ENCODE peak calls at places on chromosomes 5 and 9, in four cellular contexts. H, E, C and Q are unnamed samples.

GRCh38 chr5:159133041-159133741 is 33.5 kb upstream of the EBF1 start:
- DNase-seq in H (no peak), E (no peak), C (peak), Q (peak)

GRCh38 chr5:160643588-160643987 is 208.4 kb downstream of the ATP10B start:
- DNase-seq in H (no peak), E (no peak), C (no peak), Q (no peak)

GRCh38 chr5:160843240-160843639 is 8.8 kb downstream of the ATP10B start:
- DNase-seq in H (no peak), E (no peak), C (no peak), Q (no peak)

GRCh38 chr5:140342287-140342686 is 4.1 kb downstream of the HBEGF start:
- DNase-seq in H (no peak), E (no peak), C (no peak), Q (no peak)

GRCh38 chr5:133230823-133231578 is 179.2 kb downstream of the HSPA4 start:
- DNase-seq in H (peak), E (no peak), C (no peak), Q (no peak)

GRCh38 chr9:92725266-92725545 is 39.4 kb downstream of the BICD2 start:
- DNase-seq in H (no peak), E (peak), C (no peak), Q (no peak)

GRCh38 chr9:86921141-86921868 is 26.0 kb downstream of the GAS1 start:
- DNase-seq in H (no peak), E (no peak), C (no peak), Q (no peak)

GRCh38 chr5:124544366-124545055 is 201.9 kb downstream of the ZNF608 start:
- DNase-seq in H (no peak), E (no peak), C (no peak), Q (no peak)

GRCh38 chr9:113999256-114000062 is 78.6 kb downstream of the AMBP start:
- DNase-seq in H (no peak), E (peak), C (no peak), Q (peak)

GRCh38 chr9:80650964-80651555 is 1038.3 kb downstream of the TLE1 start:
- DNase-seq in H (no peak), E (no peak), C (peak), Q (no peak)

GRCh38 chr5:43772601-43773031 is 169.6 kb downstream of the NNT start:
- DNase-seq in H (no peak), E (no peak), C (peak), Q (no peak)

GRCh38 chr5:53063176-53063575 is 46.4 kb downstream of the MOCS2 start:
- DNase-seq in H (no peak), E (no peak), C (peak), Q (no peak)

DNA sequence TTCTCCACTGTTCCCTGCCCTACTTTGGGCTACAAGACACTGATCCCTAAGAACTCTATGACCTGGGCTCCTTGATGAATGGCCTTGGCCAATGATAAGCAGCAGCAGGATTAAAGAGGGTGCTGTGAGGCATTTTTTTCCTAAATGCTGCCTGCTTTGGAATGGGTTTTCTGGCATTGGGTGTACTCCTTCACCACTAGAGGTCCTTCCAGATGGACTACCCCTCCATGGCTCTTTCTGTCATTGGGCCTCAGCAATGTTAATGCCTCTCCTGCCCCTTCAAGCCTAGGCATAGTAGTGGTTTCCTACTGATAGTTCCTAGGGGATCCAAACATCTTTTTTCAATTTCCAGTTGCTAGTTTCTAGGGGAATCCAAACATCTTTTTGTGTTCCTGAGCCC is 319.3 kb upstream of the RPS23 start:
- DNase-seq in H (no peak), E (no peak), C (no peak), Q (no peak)
- TF ChIP-seq CTCF in H (no peak), E (no peak), C (no peak), Q (no peak)

GRCh38 chr5:178786424-178786823 is 56.0 kb upstream of the ZNF354A start:
- DNase-seq in H (no peak), E (no peak), C (no peak), Q (no peak)
- H3K27ac ChIP-seq in H (no peak), E (no peak), C (no peak), Q (no peak)

DNA sequence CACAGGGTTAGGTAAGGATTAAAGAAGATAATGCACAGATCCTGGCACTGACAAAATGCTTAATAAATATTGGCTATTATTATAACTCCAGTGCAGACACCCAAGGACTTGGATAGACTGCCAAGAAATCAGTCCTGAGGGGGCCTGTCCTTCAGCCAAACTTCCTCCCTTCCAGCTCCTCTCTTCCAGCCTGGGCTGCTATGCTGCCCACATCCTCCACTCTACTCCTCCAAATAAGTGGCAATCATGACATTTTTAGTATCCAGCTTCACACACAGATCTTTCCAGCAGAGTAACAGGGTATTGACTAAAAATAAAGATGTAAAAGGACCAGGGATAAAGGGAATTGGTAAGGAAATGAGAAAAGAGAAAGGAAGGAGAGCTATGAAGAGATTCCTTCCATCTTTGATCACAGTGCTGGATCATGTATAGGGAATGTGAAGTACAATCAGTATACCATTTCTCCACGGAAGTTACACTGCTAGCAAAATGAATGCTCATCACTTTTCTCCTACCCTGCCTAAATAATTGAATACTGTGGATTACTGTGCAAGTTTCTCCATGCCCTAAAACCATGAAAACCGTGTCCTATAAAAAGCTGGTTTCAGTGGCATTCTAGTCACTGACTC is 136.0 kb upstream of the OSMR start:
- DNase-seq in H (no peak), E (no peak), C (no peak), Q (no peak)
- TF ChIP-seq CTCF in H (no peak), E (no peak), C (no peak), Q (no peak)

GRCh38 chr5:129902806-129903205 is 1.5 kb upstream of the CHSY3 start:
- DNase-seq in H (no peak), E (no peak), C (no peak), Q (no peak)

GRCh38 chr5:129905467-129906176 is 1.4 kb downstream of the CHSY3 start:
- DNase-seq in H (no peak), E (no peak), C (peak), Q (no peak)

GRCh38 chr5:129904102-129904666 is at the start of gene CHSY3:
- DNase-seq in H (peak), E (peak), C (peak), Q (peak)

GRCh38 chr5:129904667-129905466 is 602 bp downstream of the CHSY3 start:
- DNase-seq in H (no peak), E (peak), C (no peak), Q (no peak)

DNA sequence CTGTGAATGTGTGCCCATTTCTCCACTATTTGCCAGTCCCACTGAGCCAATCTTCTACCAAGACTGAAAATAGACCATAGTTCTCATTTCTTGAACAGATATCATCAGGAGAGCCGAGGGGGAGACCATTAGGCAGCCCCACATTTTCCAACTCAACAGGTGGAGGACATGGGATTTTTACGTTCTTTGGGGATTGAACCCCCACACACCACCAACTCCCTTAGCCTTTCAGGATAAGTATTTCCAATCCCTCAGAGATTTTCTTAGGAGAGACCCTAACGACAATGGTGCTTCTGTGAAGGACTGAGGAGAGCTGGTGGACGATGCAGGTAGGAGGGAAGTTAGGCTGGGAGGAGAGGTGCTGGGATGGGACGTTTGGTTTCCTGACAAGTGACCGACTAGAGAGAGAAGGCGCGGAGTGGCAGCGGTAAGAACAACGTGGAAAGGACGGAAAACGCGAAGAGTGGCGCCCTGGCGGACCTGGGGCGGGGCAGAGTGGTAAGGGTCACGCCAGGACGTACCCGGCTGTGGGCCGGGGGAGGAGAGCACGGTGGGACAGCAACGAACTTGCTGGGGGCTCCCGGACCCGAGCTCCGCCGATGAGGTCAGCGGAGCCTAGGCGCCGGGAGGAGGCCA is 681 bp upstream of the CHSY3 start:
- DNase-seq in H (no peak), E (no peak), C (no peak), Q (peak)
- H3K27ac ChIP-seq in H (peak), E (no peak), C (no peak), Q (peak)

DNA sequence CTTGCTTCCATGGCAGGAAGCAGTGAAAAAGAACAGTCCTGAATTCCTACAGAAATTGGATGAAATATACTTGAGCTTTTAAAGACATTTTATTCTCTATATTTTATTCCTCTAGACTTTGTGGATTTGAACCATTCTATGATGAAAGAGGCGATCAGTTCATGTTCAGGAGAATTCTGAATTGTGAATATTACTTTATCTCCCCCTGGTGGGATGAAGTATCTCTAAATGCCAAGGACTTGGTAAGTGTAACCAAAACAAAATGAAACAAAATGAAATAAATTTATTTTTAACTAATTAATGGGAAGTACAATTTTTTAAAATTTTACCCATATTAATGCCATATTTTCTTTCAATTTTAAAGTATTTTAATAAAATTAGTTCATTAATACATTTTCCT is 34.1 kb downstream of the STARD4 start:
- DNase-seq in H (no peak), E (no peak), C (no peak), Q (no peak)
- TF ChIP-seq CTCF in H (no peak), E (no peak), C (no peak), Q (no peak)

GRCh38 chr5:41831155-41831554 is 39.1 kb downstream of the OXCT1 start:
- DNase-seq in H (no peak), E (no peak), C (no peak), Q (no peak)

GRCh38 chr5:41832430-41832829 is 37.8 kb downstream of the OXCT1 start:
- DNase-seq in H (no peak), E (no peak), C (peak), Q (no peak)

GRCh38 chr5:41835625-41836024 is 34.6 kb downstream of the OXCT1 start:
- DNase-seq in H (no peak), E (no peak), C (peak), Q (peak)

GRCh38 chr5:41834506-41834905 is 35.7 kb downstream of the OXCT1 start:
- DNase-seq in H (no peak), E (no peak), C (no peak), Q (no peak)
- H3K27ac ChIP-seq in H (no peak), E (no peak), C (no peak), Q (no peak)

GRCh38 chr5:59923465-59923864 is 29.9 kb upstream of the PDE4D start:
- DNase-seq in H (no peak), E (no peak), C (no peak), Q (no peak)
- TF ChIP-seq CTCF in H (no peak), E (no peak), C (no peak), Q (no peak)

GRCh38 chr5:34476941-34477565 is 179.1 kb upstream of the RAI14 start:
- DNase-seq in H (no peak), E (no peak), C (no peak), Q (no peak)
- H3K27ac ChIP-seq in H (no peak), E (no peak), C (no peak), Q (no peak)